ENCODE peak calls at places on chromosome 10, in six cellular contexts. W is CD8-positive, alpha-beta T cell; G is activated CD4-positive, CD25-positive, alpha-beta regulatory T cell; I is NCI-H446; U is head of caudate nucleus; C is activated naive CD8-positive, alpha-beta T cell treated with anti-CD3 and anti-CD28 coated beads, Interleukin-2, amount 50 U/mL, for 16 hours. R is an unnamed sample.

GRCh38 chr10:22023508-22023907 is 20.0 kb upstream of the DNAJC1 start:
- DNase-seq in C (no peak), U (no peak), G (no peak), I (no peak), W (no peak), R (no peak)

GRCh38 chr10:116287906-116288501 is 15.0 kb upstream of the GFRA1 start:
- DNase-seq in I (peak), C (no peak), G (no peak), W (no peak), U (no peak), R (peak)

GRCh38 chr10:47311193-47311899 is 10.9 kb upstream of the GDF2 start:
- DNase-seq in U (no peak), I (no peak), W (peak), C (no peak), G (no peak), R (no peak)

GRCh38 chr10:110803830-110804338 is 67.8 kb upstream of the PDCD4 start:
- DNase-seq in G (no peak), C (no peak), I (no peak), W (peak), U (peak), R (no peak)

GRCh38 chr10:109982812-109983211 is 25.0 kb upstream of the ADD3 start:
- DNase-seq in U (no peak), C (no peak), W (no peak), G (no peak), I (no peak), R (no peak)

GRCh38 chr10:71666607-71667373 is 52.8 kb downstream of the C10orf105 start:
- DNase-seq in I (no peak), U (peak), W (peak), G (no peak), C (no peak), R (no peak)

GRCh38 chr10:22022257-22023051 is 18.9 kb upstream of the DNAJC1 start:
- DNase-seq in W (peak), I (peak), G (peak), C (peak), U (no peak), R (no peak)

GRCh38 chr10:69994262-69994661 is 58.4 kb upstream of the MACROH2A2 start:
- DNase-seq in C (no peak), W (no peak), U (no peak), I (peak), G (no peak), R (no peak)

GRCh38 chr10:47383254-47384147 is 592 bp downstream of the ZNF488 start:
- DNase-seq in I (no peak), C (no peak), G (no peak), W (no peak), U (no peak), R (no peak)

GRCh38 chr10:31278279-31278941 is 40.6 kb upstream of the ZEB1 start:
- DNase-seq in U (no peak), G (no peak), W (no peak), C (no peak), I (no peak), R (no peak)

GRCh38 chr10:47458466-47459154 is 25.3 kb downstream of the ANXA8 start:
- DNase-seq in G (no peak), C (no peak), U (no peak), I (no peak), W (no peak), R (no peak)

GRCh38 chr10:68154211-68154497 is 44.9 kb downstream of the MYPN start:
- DNase-seq in I (peak), W (no peak), G (no peak), C (no peak), U (peak), R (no peak)

GRCh38 chr10:71939304-71939703 is 24.9 kb upstream of the CHST3 start:
- DNase-seq in W (no peak), U (no peak), C (no peak), G (no peak), I (no peak), R (no peak)

GRCh38 chr10:77409697-77410471 is 227.7 kb downstream of the KCNMA1 start:
- DNase-seq in W (no peak), U (no peak), I (no peak), G (no peak), C (no peak), R (no peak)

GRCh38 chr10:70537398-70538194 is 59.0 kb downstream of the PALD1 start:
- DNase-seq in W (no peak), I (no peak), G (no peak), U (no peak), C (no peak), R (no peak)

GRCh38 chr10:29386347-29386999 is 97.6 kb downstream of the LYZL1 start:
- DNase-seq in W (peak), C (no peak), G (no peak), U (peak), I (no peak), R (no peak)

GRCh38 chr10:13048762-13049161 is 47.2 kb upstream of the CCDC3 start:
- DNase-seq in W (no peak), U (no peak), I (no peak), C (no peak), G (no peak), R (no peak)

GRCh38 chr10:43953672-43954071 is 305.0 kb upstream of the ZNF32 start:
- DNase-seq in U (no peak), W (no peak), G (no peak), I (no peak), C (no peak), R (no peak)

GRCh38 chr10:2284071-2284470 is 546.7 kb upstream of the ADARB2 start:
- DNase-seq in W (no peak), C (no peak), G (no peak), I (no peak), U (no peak), R (no peak)

GRCh38 chr10:2262333-2262732 is 525.0 kb upstream of the ADARB2 start:
- DNase-seq in U (no peak), I (no peak), C (no peak), W (no peak), G (no peak), R (no peak)

GRCh38 chr10:48412081-48412480 is 105.6 kb downstream of the MAPK8 start:
- DNase-seq in G (no peak), U (no peak), C (no peak), I (no peak), W (no peak), R (no peak)

GRCh38 chr10:34811968-34812514 is 3.1 kb downstream of the PARD3 start:
- DNase-seq in C (no peak), W (no peak), G (no peak), U (no peak), I (no peak), R (no peak)

GRCh38 chr10:123807444-123808035 is 84.1 kb downstream of the CPXM2 start:
- DNase-seq in U (peak), G (no peak), W (no peak), C (no peak), I (no peak), R (no peak)

GRCh38 chr10:43065761-43066160 is 11.1 kb upstream of the RET start:
- DNase-seq in U (no peak), C (no peak), G (no peak), W (no peak), I (no peak), R (no peak)

GRCh38 chr10:44925811-44926760 is 14.9 kb downstream of the TMEM72 start:
- DNase-seq in C (no peak), G (no peak), W (no peak), U (no peak), I (no peak), R (no peak)

GRCh38 chr10:50990568-50991495 is 83.5 kb upstream of the PRKG1 start:
- DNase-seq in W (no peak), C (no peak), I (no peak), U (no peak), G (no peak), R (no peak)

GRCh38 chr10:33483124-33483794 is 148.8 kb upstream of the NRP1 start:
- DNase-seq in C (no peak), G (no peak), U (no peak), I (no peak), W (no peak), R (peak)

GRCh38 chr10:663466-663751 is 26.1 kb downstream of the DIP2C start:
- DNase-seq in W (no peak), C (no peak), G (no peak), I (no peak), U (no peak), R (no peak)

GRCh38 chr10:122237326-122237725 is 33.8 kb upstream of the BTBD16 start:
- DNase-seq in W (no peak), C (no peak), U (no peak), G (no peak), I (no peak), R (no peak)

GRCh38 chr10:14971867-14972448 is 12.8 kb downstream of the MEIG1 start:
- DNase-seq in G (peak), U (no peak), W (peak), C (peak), I (peak), R (no peak)